ENCODE peak calls at places on chromosomes 1 and 21, in eight cellular contexts. L is AG08396, D is EH, F is GM23338, W is RWPE1, Z is GM12892, A is substantia nigra, O is heart left ventricle. U is an unnamed sample.

GRCh38 chr1:11272842-11273594 is at the start of gene UBIAD1:
- DNase-seq in L (peak), D (peak), F (peak), W (peak), Z (peak), A (peak), O (peak), U (peak)

GRCh38 chr1:110207831-110208230 is 2.3 kb upstream of the KCNC4 start:
- DNase-seq in L (peak), D (peak), F (peak), W (peak), Z (peak), A (peak), O (peak), U (no peak)

GRCh38 chr1:52506920-52507546 is 45.9 kb downstream of the TUT4 start:
- DNase-seq in L (no peak), D (no peak), F (no peak), W (no peak), Z (no peak), A (no peak), O (no peak), U (no peak)

GRCh38 chr1:204207136-204207616 is 6.6 kb downstream of the GOLT1A start:
- DNase-seq in L (peak), D (peak), F (peak), W (peak), Z (peak), A (peak), O (peak), U (peak)

GRCh38 chr1:41566274-41566885 is 81.9 kb upstream of the EDN2 start:
- DNase-seq in L (no peak), D (no peak), F (no peak), W (no peak), Z (no peak), A (no peak), O (no peak), U (no peak)

GRCh38 chr1:53556657-53557227 is 97.5 kb downstream of the DMRTB1 start:
- DNase-seq in L (no peak), D (no peak), F (no peak), W (no peak), Z (no peak), A (no peak), O (peak), U (no peak)

GRCh38 chr1:227654858-227655752 is 80.0 kb downstream of the JMJD4 start:
- DNase-seq in L (no peak), D (no peak), F (no peak), W (no peak), Z (no peak), A (no peak), O (no peak), U (no peak)

GRCh38 chr1:75341537-75341936 is 207.3 kb downstream of the LHX8 start:
- DNase-seq in L (no peak), D (no peak), F (no peak), W (no peak), Z (no peak), A (no peak), O (no peak), U (no peak)

GRCh38 chr1:29682171-29682917 is 446.0 kb downstream of the PTPRU start:
- DNase-seq in L (no peak), D (no peak), F (no peak), W (no peak), Z (no peak), A (no peak), O (no peak), U (no peak)

GRCh38 chr1:240652554-240652953 is 40.6 kb upstream of the GREM2 start:
- DNase-seq in L (no peak), D (peak), F (no peak), W (no peak), Z (no peak), A (no peak), O (no peak), U (no peak)

GRCh38 chr1:186503210-186503609 is 42.3 kb upstream of the PDC start:
- DNase-seq in L (no peak), D (peak), F (no peak), W (no peak), Z (no peak), A (no peak), O (no peak), U (peak)

GRCh38 chr21:45534591-45535331 is 7.5 kb downstream of the SLC19A1 start:
- DNase-seq in L (no peak), D (no peak), F (no peak), W (no peak), Z (no peak), A (peak), O (peak), U (no peak)

GRCh38 chr1:37633040-37633949 is 1.4 kb downstream of the RSPO1 start:
- DNase-seq in L (no peak), D (no peak), F (peak), W (no peak), Z (no peak), A (no peak), O (no peak), U (no peak)

GRCh38 chr1:92784639-92785500 is at the start of gene EVI5:
- DNase-seq in L (peak), D (peak), F (peak), W (peak), Z (peak), A (peak), O (peak), U (peak)

GRCh38 chr1:12078938-12079861 is 16.1 kb downstream of the TNFRSF8 start:
- DNase-seq in L (peak), D (peak), F (peak), W (peak), Z (peak), A (no peak), O (peak), U (peak)

GRCh38 chr21:20353351-20353750 is 644.9 kb upstream of the NCAM2 start:
- DNase-seq in L (no peak), D (no peak), F (no peak), W (peak), Z (no peak), A (no peak), O (no peak), U (no peak)

GRCh38 chr1:117607471-117607870 is 1.6 kb downstream of the TENT5C start:
- DNase-seq in L (no peak), D (no peak), F (peak), W (no peak), Z (no peak), A (no peak), O (peak), U (no peak)

GRCh38 chr1:31364561-31365255 is 8.2 kb downstream of the FABP3 start:
- DNase-seq in L (no peak), D (no peak), F (no peak), W (no peak), Z (no peak), A (no peak), O (no peak), U (no peak)

GRCh38 chr1:162551969-162552683 is 9.4 kb upstream of the UAP1 start:
- DNase-seq in L (no peak), D (no peak), F (no peak), W (no peak), Z (no peak), A (no peak), O (no peak), U (no peak)

GRCh38 chr1:64933296-64934070 is 32.9 kb downstream of the JAK1 start:
- DNase-seq in L (peak), D (peak), F (no peak), W (no peak), Z (no peak), A (no peak), O (peak), U (peak)

GRCh38 chr1:15110867-15111230 is 42.7 kb upstream of the TMEM51 start:
- DNase-seq in L (no peak), D (no peak), F (peak), W (no peak), Z (no peak), A (no peak), O (no peak), U (no peak)

GRCh38 chr1:23446644-23447310 is 22.2 kb upstream of the TCEA3 start:
- DNase-seq in L (no peak), D (no peak), F (no peak), W (no peak), Z (no peak), A (no peak), O (no peak), U (no peak)

GRCh38 chr1:165367375-165367993 is 11.0 kb upstream of the LMX1A start:
- DNase-seq in L (peak), D (peak), F (peak), W (peak), Z (peak), A (peak), O (peak), U (peak)

GRCh38 chr1:232473319-232473718 is 156.6 kb downstream of the SIPA1L2 start:
- DNase-seq in L (peak), D (peak), F (peak), W (no peak), Z (no peak), A (no peak), O (peak), U (no peak)

GRCh38 chr1:183470961-183471747 is 1.1 kb upstream of the SMG7 start:
- DNase-seq in L (peak), D (peak), F (peak), W (peak), Z (peak), A (peak), O (peak), U (peak)

GRCh38 chr1:53511933-53512806 is 53.0 kb downstream of the DMRTB1 start:
- DNase-seq in L (peak), D (peak), F (no peak), W (no peak), Z (no peak), A (no peak), O (peak), U (peak)

GRCh38 chr1:240766831-240767230 is 154.9 kb upstream of the GREM2 start:
- DNase-seq in L (peak), D (peak), F (no peak), W (no peak), Z (no peak), A (no peak), O (no peak), U (peak)

GRCh38 chr1:154735801-154736163 is 127.8 kb upstream of the ADAR start:
- DNase-seq in L (no peak), D (no peak), F (no peak), W (no peak), Z (no peak), A (no peak), O (no peak), U (no peak)

GRCh38 chr1:31517301-31517700 is 59.0 kb upstream of the TINAGL1 start:
- DNase-seq in L (no peak), D (no peak), F (peak), W (no peak), Z (no peak), A (no peak), O (no peak), U (no peak)

GRCh38 chr1:58190614-58191013 is 355.9 kb downstream of the OMA1 start:
- DNase-seq in L (no peak), D (no peak), F (no peak), W (no peak), Z (no peak), A (no peak), O (peak), U (no peak)

GRCh38 chr1:207897188-207897587 is 13.7 kb downstream of the CD34 start:
- DNase-seq in L (no peak), D (peak), F (peak), W (no peak), Z (no peak), A (no peak), O (no peak), U (no peak)

GRCh38 chr1:195275688-195276087 is 1332.6 kb downstream of the KCNT2 start:
- DNase-seq in L (no peak), D (no peak), F (no peak), W (no peak), Z (no peak), A (no peak), O (no peak), U (no peak)

GRCh38 chr1:38512789-38513188 is 346.8 kb downstream of the RRAGC start:
- DNase-seq in L (no peak), D (no peak), F (no peak), W (peak), Z (no peak), A (no peak), O (no peak), U (no peak)

GRCh38 chr1:47684518-47684917 is 246.7 kb downstream of the FOXD2 start:
- DNase-seq in L (no peak), D (no peak), F (no peak), W (no peak), Z (no peak), A (no peak), O (no peak), U (no peak)

GRCh38 chr1:117644696-117645311 is 39.0 kb downstream of the TENT5C start:
- DNase-seq in L (no peak), D (no peak), F (no peak), W (no peak), Z (no peak), A (no peak), O (no peak), U (no peak)

GRCh38 chr1:180863158-180863775 is 49.4 kb upstream of the KIAA1614 start:
- DNase-seq in L (peak), D (peak), F (peak), W (peak), Z (no peak), A (no peak), O (no peak), U (peak)

GRCh38 chr1:220918285-220918951 is 39.2 kb downstream of the HLX start:
- DNase-seq in L (no peak), D (no peak), F (no peak), W (no peak), Z (no peak), A (no peak), O (no peak), U (no peak)

GRCh38 chr1:15802234-15802965 is 5.0 kb downstream of the UQCRHL start:
- DNase-seq in L (no peak), D (peak), F (no peak), W (no peak), Z (no peak), A (no peak), O (no peak), U (peak)